ENCODE peak calls at places on chromosome 6, in nine cellular contexts. C is HTR-8/SVneo; S is activated CD4-positive, alpha-beta T cell treated with anti-CD3 and anti-CD28 coated beads for 24 hours; Q is GM12865; B is Right ventricle myocardium superior; R is lung microvascular endothelial cell; P is head of caudate nucleus; G is activated T-cell treated with anti-CD3 and anti-CD28 coated beads, Interleukin-2, amount 50 U/mL, for 4 hours; E is cardiac fibroblast. I is an unnamed sample.

GRCh38 chr6:43770417-43771209 is 602 bp downstream of the VEGFA start:
- DNase-seq in B (peak), S (peak), Q (peak), C (no peak), R (peak), E (peak), P (peak), G (peak), I (peak)

GRCh38 chr6:22838346-22838745 is 269.0 kb downstream of the HDGFL1 start:
- DNase-seq in B (no peak), C (no peak), S (no peak), R (peak), Q (peak), P (no peak), G (no peak), E (peak), I (no peak)

GRCh38 chr6:37648465-37649330 is 49.0 kb downstream of the MDGA1 start:
- DNase-seq in C (no peak), P (no peak), Q (no peak), E (peak), S (peak), R (peak), G (no peak), B (no peak), I (no peak)

GRCh38 chr6:90294989-90295853 is 1.4 kb downstream of the BACH2 start:
- DNase-seq in R (peak), B (peak), Q (peak), P (peak), C (no peak), E (peak), G (peak), S (peak), I (peak)

GRCh38 chr6:43506171-43506570 is 4.0 kb downstream of the LRRC73 start:
- DNase-seq in G (no peak), R (no peak), S (no peak), C (no peak), E (no peak), Q (no peak), B (no peak), P (no peak), I (no peak)

GRCh38 chr6:100595456-100595855 is 130.7 kb upstream of the SIM1 start:
- DNase-seq in G (no peak), S (no peak), R (no peak), Q (no peak), C (no peak), B (no peak), E (no peak), P (no peak), I (no peak)

GRCh38 chr6:12422848-12423247 is 132.7 kb downstream of the EDN1 start:
- DNase-seq in Q (no peak), E (peak), S (no peak), R (no peak), G (no peak), B (no peak), P (no peak), C (no peak), I (no peak)

GRCh38 chr6:115708850-115709249 is 351.8 kb downstream of the FRK start:
- DNase-seq in E (no peak), Q (no peak), P (no peak), B (no peak), G (no peak), S (no peak), C (no peak), R (no peak), I (no peak)

GRCh38 chr6:20366082-20366834 is 35.4 kb upstream of the E2F3 start:
- DNase-seq in C (no peak), P (no peak), R (no peak), S (no peak), B (no peak), G (peak), Q (peak), E (no peak), I (no peak)

GRCh38 chr6:150687508-150687907 is 87.8 kb downstream of the PLEKHG1 start:
- DNase-seq in E (no peak), C (no peak), G (no peak), P (no peak), S (no peak), Q (no peak), R (no peak), B (peak), I (no peak)

GRCh38 chr6:146651482-146651863 is 52.7 kb downstream of the ADGB start:
- DNase-seq in G (no peak), B (no peak), R (no peak), C (no peak), S (no peak), P (no peak), E (no peak), Q (no peak), I (no peak)

GRCh38 chr6:20444786-20445271 is 43.1 kb downstream of the E2F3 start:
- DNase-seq in G (no peak), S (no peak), Q (no peak), P (no peak), R (no peak), B (no peak), E (no peak), C (no peak), I (no peak)